ENCODE peak calls at places on chromosomes 4 and X, in eight cellular contexts. I, R, N, H, Z, P, Y and E are unnamed samples.

GRCh38 chrX:154298312-154298711 is 2.7 kb downstream of the TKTL1 start:
- DNase-seq in I (no peak), Y (no peak), R (no peak), H (no peak), P (no peak), N (no peak), Z (no peak), E (no peak)

GRCh38 chr4:188719794-188720193 is 580.6 kb downstream of the TRIML1 start:
- DNase-seq in Z (no peak), R (no peak), I (no peak), H (no peak), N (no peak), Y (no peak), P (no peak), E (no peak)

GRCh38 chr4:1623390-1623789 is 60.7 kb downstream of the FAM53A start:
- DNase-seq in R (no peak), P (no peak), H (no peak), I (no peak), Z (no peak), Y (no peak), N (no peak), E (no peak)

GRCh38 chr4:78766026-78766425 is 10.1 kb upstream of the BMP2K start:
- DNase-seq in R (peak), H (peak), I (no peak), Z (no peak), N (no peak), P (no peak), Y (no peak), E (no peak)

GRCh38 chr4:31645211-31645610 is 925.0 kb downstream of the PCDH7 start:
- DNase-seq in P (no peak), Z (no peak), I (no peak), H (no peak), Y (no peak), R (no peak), N (no peak), E (no peak)

GRCh38 chrX:38796926-38797325 is 4.3 kb upstream of the MID1IP1 start:
- DNase-seq in N (no peak), Z (no peak), R (peak), H (no peak), P (no peak), Y (no peak), I (no peak), E (no peak)

GRCh38 chrX:72393836-72394517 is 88.3 kb upstream of the CITED1 start:
- DNase-seq in Y (no peak), P (no peak), R (no peak), N (no peak), Z (no peak), I (no peak), H (no peak), E (no peak)

GRCh38 chrX:124504106-124504983 is 158.0 kb downstream of the SH2D1A start:
- DNase-seq in P (no peak), H (no peak), Z (no peak), I (no peak), N (no peak), Y (no peak), R (no peak), E (no peak)

GRCh38 chr4:153177841-153178240 is 26.4 kb upstream of the TRIM2 start:
- DNase-seq in P (no peak), Z (no peak), Y (no peak), R (no peak), H (no peak), I (no peak), N (no peak), E (no peak)

GRCh38 chr4:41509411-41510008 is 28.4 kb upstream of the LIMCH1 start:
- DNase-seq in N (no peak), R (no peak), Z (no peak), H (peak), Y (no peak), I (peak), P (no peak), E (peak)

GRCh38 chr4:111404673-111405072 is 740.6 kb upstream of the FAM241A start:
- DNase-seq in N (no peak), H (no peak), Z (no peak), Y (no peak), I (no peak), P (no peak), R (no peak), E (no peak)

GRCh38 chrX:139720136-139720535 is 12.2 kb upstream of the MCF2 start:
- DNase-seq in H (no peak), Z (peak), I (no peak), Y (no peak), N (peak), P (peak), R (peak), E (no peak)